ENCODE peak calls at places on chromosome 1, in six cellular contexts. W is spleen, Y is body of pancreas, N is Peyer's patch, L is stomach, E is A549. D is an unnamed sample. For H3K4me1, the result is how much of the 10 kb centered on the place peaks cover.

GRCh38 chr1:226064816-226065248 is 2.3 kb downstream of the H3-3A start:
- DNase-seq in N (peak), L (peak), Y (peak), W (no peak), E (peak), D (peak)

GRCh38 chr1:232183802-232184201 is 446.1 kb downstream of the SIPA1L2 start:
- DNase-seq in E (no peak), L (no peak), Y (no peak), W (no peak), N (no peak), D (no peak)

GRCh38 chr1:168728452-168729404 is at the start of gene DPT:
- DNase-seq in E (no peak), L (no peak), W (no peak), Y (no peak), N (no peak), D (peak)

GRCh38 chr1:30737357-30738039 is 14.1 kb upstream of the MATN1 start:
- DNase-seq in L (no peak), W (no peak), Y (no peak), N (no peak), E (no peak), D (no peak)

GRCh38 chr1:70438529-70438928 is 27.5 kb downstream of the CTH start:
- DNase-seq in W (no peak), N (no peak), L (no peak), Y (no peak), E (no peak), D (no peak)

GRCh38 chr1:60936052-60936619 is 146.2 kb upstream of the NFIA start:
- DNase-seq in W (no peak), L (no peak), E (no peak), N (no peak), Y (no peak), D (no peak)

GRCh38 chr1:97174039-97174704 is 452.6 kb downstream of the PTBP2 start:
- DNase-seq in L (no peak), W (no peak), N (no peak), Y (no peak), E (no peak), D (no peak)

GRCh38 chr1:244583358-244583757 is 69.6 kb upstream of the DESI2 start:
- DNase-seq in N (no peak), L (no peak), E (no peak), W (no peak), Y (no peak), D (no peak)

GRCh38 chr1:241776911-241777310 is 71.1 kb upstream of the EXO1 start:
- DNase-seq in W (no peak), L (no peak), E (no peak), N (no peak), Y (no peak), D (no peak)

GRCh38 chr1:91725961-91726704 is 159.8 kb downstream of the TGFBR3 start:
- DNase-seq in E (no peak), Y (no peak), L (no peak), N (no peak), W (no peak), D (peak)

GRCh38 chr1:1213153-1213918 is 617 bp downstream of the TNFRSF4 start:
- DNase-seq in N (peak), E (no peak), W (peak), L (peak), Y (no peak), D (no peak)

GRCh38 chr1:5596651-5597050 is 395.6 kb downstream of the NPHP4 start:
- DNase-seq in L (peak), N (no peak), Y (no peak), W (no peak), E (no peak), D (no peak)

GRCh38 chr1:19703280-19703679 is 38.6 kb downstream of the HTR6 start:
- DNase-seq in L (no peak), W (no peak), Y (no peak), E (no peak), N (no peak), D (no peak)

GRCh38 chr1:116825735-116826438 is 71.7 kb downstream of the CD2 start:
- DNase-seq in Y (peak), W (no peak), N (no peak), E (no peak), L (no peak), D (no peak)

GRCh38 chr1:118575060-118575459 is 390.0 kb upstream of the SPAG17 start:
- DNase-seq in N (no peak), E (no peak), W (no peak), L (no peak), Y (no peak), D (no peak)

GRCh38 chr1:110462964-110463363 is 12.0 kb downstream of the PROK1 start:
- DNase-seq in N (no peak), E (no peak), Y (no peak), L (no peak), W (peak), D (no peak)

GRCh38 chr1:170290971-170291370 is 145.2 kb downstream of the NTMT2 start:
- DNase-seq in E (no peak), W (no peak), Y (no peak), L (no peak), N (no peak), D (no peak)

GRCh38 chr1:234746798-234747196 is 136.8 kb upstream of the IRF2BP2 start:
- DNase-seq in N (no peak), E (no peak), W (no peak), L (no peak), Y (no peak), D (no peak)

GRCh38 chr1:47661065-47661464 is 223.2 kb downstream of the FOXD2 start:
- DNase-seq in L (peak), Y (no peak), N (no peak), E (no peak), W (peak), D (no peak)

GRCh38 chr1:110196917-110197782 is 13.0 kb upstream of the KCNC4 start:
- DNase-seq in Y (peak), W (peak), L (peak), N (peak), E (peak), D (no peak)

GRCh38 chr1:204213668-204214662 is at the start of gene GOLT1A:
- DNase-seq in Y (peak), L (peak), W (no peak), E (peak), N (no peak), D (peak)

GRCh38 chr1:11600901-11601300 is 53.3 kb downstream of the FBXO2 start:
- DNase-seq in W (no peak), E (no peak), L (no peak), N (no peak), Y (no peak), D (no peak)

GRCh38 chr1:156421062-156421938 is 52.3 kb downstream of the RHBG start:
- DNase-seq in Y (peak), L (peak), E (peak), N (peak), W (peak), D (peak)

GRCh38 chr1:64766385-64766784 is 21.5 kb downstream of the RAVER2 start:
- DNase-seq in W (no peak), N (no peak), L (no peak), E (no peak), Y (no peak), D (no peak)

GRCh38 chr1:178645826-178646200 is 79.2 kb upstream of the RALGPS2 start:
- DNase-seq in L (no peak), E (no peak), W (no peak), N (no peak), Y (no peak), D (no peak)
- H3K4me1 ChIP-seq in L (under half), E (under half), W (under half), N (under half), Y (under half), D (under half)

GRCh38 chr1:205321109-205321958 is at the start of gene NUAK2:
- DNase-seq in W (peak), E (peak), N (peak), Y (peak), L (peak), D (peak)
- TF ChIP-seq POLR2A in W (peak), E (peak), N (peak), Y (peak), L (no peak), D (peak)

DNA sequence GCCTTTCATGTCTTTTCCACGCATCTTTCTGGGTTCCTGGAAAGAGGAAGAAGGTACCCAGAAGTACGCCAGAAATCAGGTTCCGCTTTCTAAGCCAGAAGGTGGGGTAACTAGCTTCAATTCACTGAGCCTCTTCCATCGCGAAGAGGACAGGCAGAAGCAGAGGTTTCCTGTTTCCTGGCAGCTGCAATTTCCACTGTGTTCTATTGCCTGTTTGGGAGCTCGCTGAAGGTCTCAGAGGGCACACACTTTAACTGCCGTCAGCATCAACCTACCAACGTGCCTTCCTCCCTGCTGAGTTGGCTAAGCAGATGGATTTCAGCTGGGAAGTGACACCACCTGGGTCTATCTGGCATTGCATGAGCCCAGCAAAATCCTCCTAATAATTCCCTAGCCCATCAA is 10.0 kb downstream of the NCF2 start:
- DNase-seq in Y (no peak), E (peak), N (peak), L (no peak), W (no peak), D (peak)
- TF ChIP-seq CTCF in Y (no peak), E (peak), N (no peak), L (no peak), W (no peak), D (no peak)

DNA sequence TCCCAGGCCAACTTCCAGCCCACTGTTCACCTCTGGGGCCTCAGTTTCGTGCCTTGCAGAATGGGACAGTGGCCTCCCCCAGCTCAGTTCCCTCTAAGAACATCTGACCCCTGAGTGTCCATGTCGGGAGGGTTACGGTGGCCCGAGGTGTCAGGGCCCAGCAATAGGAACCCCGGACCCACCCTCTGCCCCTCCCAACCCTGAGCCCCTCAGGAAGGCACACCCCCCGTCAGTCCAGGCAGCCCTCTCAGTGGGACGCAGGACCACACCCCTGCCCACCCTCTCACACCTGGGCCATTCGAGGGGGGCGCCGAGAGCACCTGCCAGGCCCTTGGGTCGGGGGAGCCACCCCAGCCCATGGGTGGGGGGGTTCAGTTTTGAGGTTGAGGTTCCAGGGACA is 447 bp downstream of the TTC34 start:
- DNase-seq in Y (no peak), L (no peak), W (peak), N (no peak), E (no peak), D (no peak)
- H3K4me1 ChIP-seq in Y (under half), L (under half), W (under half), N (under half), E (under half), D (under half)

GRCh38 chr1:202150187-202150586 is 5.7 kb upstream of the ARL8A start:
- DNase-seq in N (no peak), E (no peak), Y (no peak), W (no peak), L (no peak), D (no peak)

GRCh38 chr1:202149566-202149965 is 5.0 kb upstream of the ARL8A start:
- DNase-seq in L (no peak), Y (no peak), N (no peak), W (no peak), E (no peak), D (no peak)

GRCh38 chr1:202146993-202147392 is 2.5 kb upstream of the ARL8A start:
- DNase-seq in Y (no peak), E (no peak), N (no peak), L (no peak), W (no peak), D (no peak)

GRCh38 chr1:202146279-202146678 is 1.7 kb upstream of the ARL8A start:
- DNase-seq in N (no peak), W (no peak), Y (no peak), L (no peak), E (no peak), D (no peak)

GRCh38 chr1:202148391-202148790 is 3.9 kb upstream of the ARL8A start:
- DNase-seq in W (no peak), Y (no peak), E (no peak), L (no peak), N (no peak), D (no peak)
- TF ChIP-seq POLR2A in W (no peak), Y (no peak), E (no peak), L (no peak), N (no peak), D (no peak)

GRCh38 chr1:151060241-151061011 is at the start of gene MLLT11:
- DNase-seq in N (peak), L (no peak), E (peak), W (peak), Y (peak), D (peak)
- TF ChIP-seq CTCF in N (no peak), L (no peak), E (no peak), W (no peak), Y (no peak), D (no peak)